ENCODE peak calls at places on chromosome 22, in five cellular contexts. One of them, this sample, is unnamed.

GRCh38 chr22:25021976-25022711 is 69.6 kb downstream of the KIAA1671 start:
- DNase-seq in GM06990: no peak
- DNase-seq in uterus: no peak
- DNase-seq in A549: no peak
- DNase-seq in CD8-positive, alpha-beta T cell: no peak
- DNase-seq in this sample: no peak

GRCh38 chr22:49331223-49331815 is 496.4 kb downstream of the BRD1 start:
- DNase-seq in uterus: no peak
- DNase-seq in GM06990: no peak
- DNase-seq in CD8-positive, alpha-beta T cell: no peak
- DNase-seq in A549: no peak
- DNase-seq in this sample: no peak

GRCh38 chr22:50733521-50734342 is 4.3 kb upstream of the ACR start:
- DNase-seq in CD8-positive, alpha-beta T cell: no peak
- DNase-seq in A549: no peak
- DNase-seq in GM06990: no peak
- DNase-seq in uterus: peak
- DNase-seq in this sample: peak

GRCh38 chr22:45889539-45890350 is 87.2 kb downstream of the WNT7B start:
- DNase-seq in CD8-positive, alpha-beta T cell: no peak
- DNase-seq in A549: no peak
- DNase-seq in GM06990: no peak
- DNase-seq in uterus: no peak
- DNase-seq in this sample: peak

GRCh38 chr22:46068908-46069481 is 81.3 kb upstream of the PPARA start:
- DNase-seq in CD8-positive, alpha-beta T cell: no peak
- DNase-seq in GM06990: no peak
- DNase-seq in uterus: peak
- DNase-seq in A549: no peak
- DNase-seq in this sample: peak

GRCh38 chr22:37167981-37168647 is 18.4 kb upstream of the IL2RB start:
- DNase-seq in uterus: no peak
- DNase-seq in A549: no peak
- DNase-seq in CD8-positive, alpha-beta T cell: no peak
- DNase-seq in GM06990: no peak
- DNase-seq in this sample: no peak

GRCh38 chr22:40196628-40197027 is 18.9 kb downstream of the TNRC6B start:
- DNase-seq in GM06990: no peak
- DNase-seq in A549: no peak
- DNase-seq in CD8-positive, alpha-beta T cell: no peak
- DNase-seq in uterus: no peak
- DNase-seq in this sample: peak

GRCh38 chr22:36220457-36220921 is 18.8 kb downstream of the APOL2 start:
- DNase-seq in uterus: peak
- DNase-seq in A549: peak
- DNase-seq in CD8-positive, alpha-beta T cell: no peak
- DNase-seq in GM06990: no peak
- DNase-seq in this sample: peak

GRCh38 chr22:35470903-35471321 is 69.7 kb upstream of the RASD2 start:
- DNase-seq in GM06990: no peak
- DNase-seq in uterus: no peak
- DNase-seq in A549: peak
- DNase-seq in CD8-positive, alpha-beta T cell: no peak
- DNase-seq in this sample: peak

GRCh38 chr22:46287873-46288751 is 8.6 kb upstream of the GTSE1 start:
- DNase-seq in CD8-positive, alpha-beta T cell: no peak
- DNase-seq in uterus: no peak
- DNase-seq in A549: no peak
- DNase-seq in GM06990: peak
- DNase-seq in this sample: no peak

GRCh38 chr22:49936973-49937757 is 18.7 kb downstream of the CRELD2 start:
- DNase-seq in GM06990: no peak
- DNase-seq in A549: no peak
- DNase-seq in CD8-positive, alpha-beta T cell: no peak
- DNase-seq in uterus: no peak
- DNase-seq in this sample: no peak

GRCh38 chr22:29336751-29337490 is 21.4 kb upstream of the RASL10A start:
- DNase-seq in GM06990: no peak
- DNase-seq in uterus: no peak
- DNase-seq in CD8-positive, alpha-beta T cell: no peak
- DNase-seq in A549: no peak
- DNase-seq in this sample: no peak

GRCh38 chr22:24894998-24895397 is 51.5 kb downstream of the LHFPL7 start:
- DNase-seq in GM06990: no peak
- DNase-seq in CD8-positive, alpha-beta T cell: no peak
- DNase-seq in A549: peak
- DNase-seq in uterus: peak
- DNase-seq in this sample: peak

GRCh38 chr22:18067548-18068341 is 10.0 kb upstream of the PEX26 start:
- DNase-seq in GM06990: no peak
- DNase-seq in A549: no peak
- DNase-seq in CD8-positive, alpha-beta T cell: no peak
- DNase-seq in uterus: no peak
- DNase-seq in this sample: no peak

GRCh38 chr22:37051629-37052385 is at the start of gene KCTD17:
- DNase-seq in CD8-positive, alpha-beta T cell: peak
- DNase-seq in uterus: peak
- DNase-seq in A549: peak
- DNase-seq in GM06990: peak
- DNase-seq in this sample: peak

GRCh38 chr22:49325531-49326395 is 501.9 kb downstream of the BRD1 start:
- DNase-seq in CD8-positive, alpha-beta T cell: no peak
- DNase-seq in A549: no peak
- DNase-seq in GM06990: no peak
- DNase-seq in uterus: no peak
- DNase-seq in this sample: no peak

GRCh38 chr22:26431151-26431995 is 2.3 kb downstream of the ASPHD2 start:
- DNase-seq in CD8-positive, alpha-beta T cell: no peak
- DNase-seq in A549: no peak
- DNase-seq in GM06990: no peak
- DNase-seq in uterus: no peak
- DNase-seq in this sample: peak

GRCh38 chr22:29756341-29756740 is 10.5 kb downstream of the ZMAT5 start:
- DNase-seq in A549: no peak
- DNase-seq in CD8-positive, alpha-beta T cell: no peak
- DNase-seq in uterus: no peak
- DNase-seq in GM06990: no peak
- DNase-seq in this sample: no peak

GRCh38 chr22:50523806-50524663 is 1.4 kb downstream of the SCO2 start:
- DNase-seq in GM06990: no peak
- DNase-seq in uterus: no peak
- DNase-seq in CD8-positive, alpha-beta T cell: no peak
- DNase-seq in A549: no peak
- DNase-seq in this sample: no peak

GRCh38 chr22:28882545-28882877 is 861 bp upstream of the ZNRF3 start:
- DNase-seq in A549: no peak
- DNase-seq in CD8-positive, alpha-beta T cell: no peak
- DNase-seq in GM06990: no peak
- DNase-seq in uterus: no peak
- DNase-seq in this sample: peak

GRCh38 chr22:37433786-37434185 is 6.5 kb upstream of the ELFN2 start:
- DNase-seq in A549: no peak
- DNase-seq in CD8-positive, alpha-beta T cell: no peak
- DNase-seq in uterus: no peak
- DNase-seq in GM06990: no peak
- DNase-seq in this sample: no peak

GRCh38 chr22:25375683-25376082 is 156.2 kb downstream of the CRYBB2 start:
- DNase-seq in CD8-positive, alpha-beta T cell: no peak
- DNase-seq in GM06990: no peak
- DNase-seq in A549: no peak
- DNase-seq in uterus: no peak
- DNase-seq in this sample: no peak

GRCh38 chr22:40345801-40346177 is 511 bp upstream of the ADSL start:
- DNase-seq in uterus: no peak
- DNase-seq in A549: no peak
- DNase-seq in CD8-positive, alpha-beta T cell: peak
- DNase-seq in GM06990: peak
- DNase-seq in this sample: peak

GRCh38 chr22:29890760-29891159 is 7.8 kb downstream of the MTMR3 start:
- DNase-seq in uterus: no peak
- DNase-seq in GM06990: no peak
- DNase-seq in A549: no peak
- DNase-seq in CD8-positive, alpha-beta T cell: no peak
- DNase-seq in this sample: no peak

GRCh38 chr22:50507421-50507990 is at the start of gene LMF2:
- DNase-seq in A549: no peak
- DNase-seq in uterus: peak
- DNase-seq in CD8-positive, alpha-beta T cell: peak
- DNase-seq in GM06990: peak
- DNase-seq in this sample: no peak

GRCh38 chr22:17858033-17858432 is 83.8 kb upstream of the BID start:
- DNase-seq in CD8-positive, alpha-beta T cell: no peak
- DNase-seq in GM06990: no peak
- DNase-seq in A549: no peak
- DNase-seq in uterus: no peak
- DNase-seq in this sample: no peak

GRCh38 chr22:48566741-48567140 is 1260.9 kb downstream of the BRD1 start:
- DNase-seq in CD8-positive, alpha-beta T cell: no peak
- DNase-seq in uterus: no peak
- DNase-seq in A549: no peak
- DNase-seq in GM06990: no peak
- DNase-seq in this sample: no peak

GRCh38 chr22:35523167-35523928 is 17.3 kb upstream of the RASD2 start:
- DNase-seq in uterus: no peak
- DNase-seq in GM06990: no peak
- DNase-seq in A549: no peak
- DNase-seq in CD8-positive, alpha-beta T cell: no peak
- DNase-seq in this sample: no peak

GRCh38 chr22:37163618-37164534 is 14.2 kb upstream of the IL2RB start:
- DNase-seq in GM06990: peak
- DNase-seq in uterus: no peak
- DNase-seq in A549: no peak
- DNase-seq in CD8-positive, alpha-beta T cell: peak
- DNase-seq in this sample: no peak

GRCh38 chr22:36236338-36237319 is 2.7 kb downstream of the APOL2 start:
- DNase-seq in A549: no peak
- DNase-seq in uterus: no peak
- DNase-seq in GM06990: no peak
- DNase-seq in CD8-positive, alpha-beta T cell: no peak
- DNase-seq in this sample: no peak

GRCh38 chr22:50621948-50622722 is 5.8 kb downstream of the ARSA start:
- DNase-seq in A549: no peak
- DNase-seq in uterus: no peak
- DNase-seq in GM06990: no peak
- DNase-seq in CD8-positive, alpha-beta T cell: peak
- DNase-seq in this sample: no peak

GRCh38 chr22:49091451-49091850 is 736.2 kb downstream of the BRD1 start:
- DNase-seq in CD8-positive, alpha-beta T cell: no peak
- DNase-seq in A549: no peak
- DNase-seq in GM06990: no peak
- DNase-seq in uterus: no peak
- DNase-seq in this sample: no peak

GRCh38 chr22:30128511-30128910 is 48.2 kb downstream of the HORMAD2 start:
- DNase-seq in GM06990: no peak
- DNase-seq in uterus: no peak
- DNase-seq in CD8-positive, alpha-beta T cell: no peak
- DNase-seq in A549: no peak
- DNase-seq in this sample: no peak

GRCh38 chr22:21816472-21816786 is 51.0 kb downstream of the MAPK1 start:
- DNase-seq in GM06990: no peak
- DNase-seq in A549: no peak
- DNase-seq in uterus: no peak
- DNase-seq in CD8-positive, alpha-beta T cell: no peak
- DNase-seq in this sample: no peak

GRCh38 chr22:21815958-21816357 is 51.5 kb downstream of the MAPK1 start:
- DNase-seq in A549: no peak
- DNase-seq in GM06990: no peak
- DNase-seq in uterus: no peak
- DNase-seq in CD8-positive, alpha-beta T cell: no peak
- DNase-seq in this sample: no peak

GRCh38 chr22:21815357-21815756 is 52.1 kb downstream of the MAPK1 start:
- DNase-seq in CD8-positive, alpha-beta T cell: no peak
- DNase-seq in uterus: no peak
- DNase-seq in GM06990: no peak
- DNase-seq in A549: no peak
- DNase-seq in this sample: no peak

GRCh38 chr22:21818487-21819182 is 48.8 kb downstream of the MAPK1 start:
- DNase-seq in GM06990: no peak
- DNase-seq in CD8-positive, alpha-beta T cell: no peak
- DNase-seq in A549: no peak
- DNase-seq in uterus: no peak
- DNase-seq in this sample: no peak

GRCh38 chr22:21816787-21817496 is 50.5 kb downstream of the MAPK1 start:
- DNase-seq in uterus: no peak
- DNase-seq in A549: peak
- DNase-seq in CD8-positive, alpha-beta T cell: peak
- DNase-seq in GM06990: peak
- DNase-seq in this sample: peak
- H3K4me3 ChIP-seq in uterus: no peak
- H3K4me3 ChIP-seq in A549: no peak
- H3K4me3 ChIP-seq in CD8-positive, alpha-beta T cell: no peak
- H3K4me3 ChIP-seq in GM06990: peak
- H3K4me3 ChIP-seq in this sample: no peak

DNA sequence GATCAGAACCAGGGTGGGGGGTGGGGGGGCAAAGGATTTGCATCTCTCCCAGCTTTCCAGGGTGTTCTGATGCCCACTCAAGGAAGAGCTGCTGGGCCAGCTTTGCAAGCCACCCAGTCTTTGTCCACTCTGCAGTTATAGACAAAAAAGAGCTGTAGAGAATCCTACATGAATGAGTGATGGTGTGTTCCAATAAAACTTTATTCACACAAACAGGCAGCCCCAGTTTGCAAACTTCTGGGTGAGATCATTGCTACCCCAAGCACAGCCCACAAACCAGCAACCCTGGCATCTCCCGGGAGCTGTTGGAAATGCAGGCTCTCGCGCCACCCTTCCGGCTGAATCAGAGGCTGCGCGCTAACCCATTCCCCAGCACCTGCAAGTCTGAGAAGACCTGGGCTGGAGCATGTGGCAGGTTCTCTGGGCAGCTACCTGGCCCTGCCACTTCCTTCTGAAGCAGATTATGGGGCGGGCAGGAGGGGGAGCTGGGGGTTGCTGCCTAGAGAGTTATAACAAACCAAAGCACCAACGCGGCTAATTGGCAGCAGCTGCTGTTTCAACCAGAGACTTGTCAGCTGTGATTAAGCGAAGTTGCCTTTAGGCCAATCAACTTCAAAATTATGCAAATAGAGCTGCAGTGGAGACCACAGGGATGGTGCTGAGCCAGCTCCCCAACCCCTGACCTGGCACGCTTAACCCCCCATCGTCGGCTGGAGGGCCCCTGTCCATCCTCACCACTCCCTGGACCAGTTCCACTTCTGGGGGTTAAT is 3.8 kb upstream of the SHISAL1 start:
- DNase-seq in A549: no peak
- DNase-seq in uterus: no peak
- DNase-seq in CD8-positive, alpha-beta T cell: no peak
- DNase-seq in GM06990: no peak
- DNase-seq in this sample: no peak
- TF ChIP-seq CTCF in A549: no peak
- TF ChIP-seq CTCF in uterus: no peak
- TF ChIP-seq CTCF in CD8-positive, alpha-beta T cell: no peak
- TF ChIP-seq CTCF in GM06990: no peak
- TF ChIP-seq CTCF in this sample: no peak

GRCh38 chr22:42282943-42283287 is 12.5 kb upstream of the TCF20 start:
- DNase-seq in A549: no peak
- DNase-seq in CD8-positive, alpha-beta T cell: no peak
- DNase-seq in GM06990: no peak
- DNase-seq in uterus: no peak
- DNase-seq in this sample: no peak
- H3K4me3 ChIP-seq in A549: no peak
- H3K4me3 ChIP-seq in CD8-positive, alpha-beta T cell: no peak
- H3K4me3 ChIP-seq in GM06990: no peak
- H3K4me3 ChIP-seq in uterus: peak
- H3K4me3 ChIP-seq in this sample: no peak

GRCh38 chr22:41524809-41525449 is 19.3 kb downstream of the POLR3H start:
- DNase-seq in GM06990: no peak
- DNase-seq in CD8-positive, alpha-beta T cell: peak
- DNase-seq in uterus: peak
- DNase-seq in A549: no peak
- DNase-seq in this sample: peak
- TF ChIP-seq CTCF in GM06990: no peak
- TF ChIP-seq CTCF in CD8-positive, alpha-beta T cell: no peak
- TF ChIP-seq CTCF in uterus: no peak
- TF ChIP-seq CTCF in A549: no peak
- TF ChIP-seq CTCF in this sample: peak